ENCODE peak calls at places on chromosome 15, in six cellular contexts. One of them, this sample, is unnamed.

GRCh38 chr15:62783303-62783957 is 259.1 kb upstream of the TPM1 start:
- DNase-seq in breast epithelium: no peak
- DNase-seq in lung: no peak
- DNase-seq in prostate gland: no peak
- DNase-seq in CD8-positive, alpha-beta memory T cell: no peak
- DNase-seq in testis: no peak
- DNase-seq in this sample: no peak

GRCh38 chr15:65583701-65584100 is 27.2 kb downstream of the INTS14 start:
- DNase-seq in breast epithelium: no peak
- DNase-seq in lung: no peak
- DNase-seq in prostate gland: no peak
- DNase-seq in CD8-positive, alpha-beta memory T cell: peak
- DNase-seq in testis: no peak
- DNase-seq in this sample: no peak

GRCh38 chr15:40594429-40594836 is 384 bp downstream of the KNL1 start:
- DNase-seq in breast epithelium: no peak
- DNase-seq in lung: peak
- DNase-seq in prostate gland: peak
- DNase-seq in CD8-positive, alpha-beta memory T cell: no peak
- DNase-seq in testis: peak
- DNase-seq in this sample: peak

GRCh38 chr15:78170848-78171773 is 21.9 kb downstream of the IDH3A start:
- DNase-seq in breast epithelium: no peak
- DNase-seq in lung: no peak
- DNase-seq in prostate gland: peak
- DNase-seq in CD8-positive, alpha-beta memory T cell: no peak
- DNase-seq in testis: no peak
- DNase-seq in this sample: no peak

GRCh38 chr15:92184142-92184541 is 209.5 kb upstream of the ST8SIA2 start:
- DNase-seq in breast epithelium: no peak
- DNase-seq in lung: no peak
- DNase-seq in prostate gland: no peak
- DNase-seq in CD8-positive, alpha-beta memory T cell: no peak
- DNase-seq in testis: no peak
- DNase-seq in this sample: no peak

GRCh38 chr15:35530698-35531097 is 15.3 kb downstream of the DPH6 start:
- DNase-seq in breast epithelium: no peak
- DNase-seq in lung: no peak
- DNase-seq in prostate gland: no peak
- DNase-seq in CD8-positive, alpha-beta memory T cell: no peak
- DNase-seq in testis: no peak
- DNase-seq in this sample: no peak

GRCh38 chr15:96321422-96322391 is 8.8 kb upstream of the NR2F2 start:
- DNase-seq in breast epithelium: no peak
- DNase-seq in lung: no peak
- DNase-seq in prostate gland: peak
- DNase-seq in CD8-positive, alpha-beta memory T cell: no peak
- DNase-seq in testis: no peak
- DNase-seq in this sample: no peak

GRCh38 chr15:33963831-33964664 is 4.2 kb upstream of the CHRM5 start:
- DNase-seq in breast epithelium: no peak
- DNase-seq in lung: no peak
- DNase-seq in prostate gland: no peak
- DNase-seq in CD8-positive, alpha-beta memory T cell: no peak
- DNase-seq in testis: no peak
- DNase-seq in this sample: peak

GRCh38 chr15:40289140-40289775 is 6.4 kb upstream of the ANKRD63 start:
- DNase-seq in breast epithelium: no peak
- DNase-seq in lung: no peak
- DNase-seq in prostate gland: peak
- DNase-seq in CD8-positive, alpha-beta memory T cell: no peak
- DNase-seq in testis: no peak
- DNase-seq in this sample: no peak

DNA sequence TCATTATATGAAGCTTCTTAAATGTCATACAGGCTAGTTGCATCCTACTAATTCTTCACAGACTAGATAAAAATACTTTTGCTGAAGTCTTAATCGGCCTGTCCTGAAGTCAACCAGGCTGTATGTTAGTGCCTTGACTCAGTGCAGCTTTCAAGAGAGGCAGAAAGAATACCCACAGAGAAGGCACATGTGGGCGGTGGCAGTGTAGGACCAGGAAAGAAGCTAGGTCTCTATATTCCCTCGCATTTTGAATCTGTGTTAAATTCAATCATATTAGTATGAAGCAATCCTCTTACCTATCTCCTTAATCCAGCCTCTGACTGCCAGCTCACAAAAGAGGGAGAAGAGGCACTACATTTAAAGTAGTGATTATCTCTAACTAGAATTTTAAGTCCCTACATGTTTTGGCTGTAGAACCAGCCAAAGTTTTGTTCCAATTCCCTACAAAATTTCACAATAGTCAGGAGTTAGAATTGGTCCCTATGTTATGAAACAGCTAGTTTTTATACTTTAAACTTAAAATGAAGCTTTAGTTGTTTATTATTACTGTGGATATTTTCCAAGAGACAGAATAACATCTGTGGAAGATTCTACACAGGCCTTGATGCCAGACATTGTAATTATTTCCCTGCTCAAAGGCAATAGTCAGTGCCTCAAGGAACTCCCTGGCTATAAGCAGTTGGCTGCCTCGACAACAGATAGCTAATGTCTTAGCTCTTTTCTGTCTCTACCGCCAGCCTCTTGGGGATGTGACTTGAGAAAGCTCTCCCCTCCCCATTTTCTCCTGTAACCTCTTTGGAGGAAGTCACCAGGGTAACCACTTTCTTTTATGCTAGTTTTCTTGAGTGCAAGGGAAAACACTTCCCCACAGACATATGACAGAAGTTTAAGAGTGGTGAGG is 31.9 kb downstream of the CRTC3 start:
- DNase-seq in breast epithelium: no peak
- DNase-seq in lung: no peak
- DNase-seq in prostate gland: no peak
- DNase-seq in CD8-positive, alpha-beta memory T cell: no peak
- DNase-seq in testis: no peak
- DNase-seq in this sample: no peak
- H3K4me3 ChIP-seq in breast epithelium: no peak
- H3K4me3 ChIP-seq in lung: no peak
- H3K4me3 ChIP-seq in prostate gland: no peak
- H3K4me3 ChIP-seq in CD8-positive, alpha-beta memory T cell: no peak
- H3K4me3 ChIP-seq in testis: no peak
- H3K4me3 ChIP-seq in this sample: no peak

DNA sequence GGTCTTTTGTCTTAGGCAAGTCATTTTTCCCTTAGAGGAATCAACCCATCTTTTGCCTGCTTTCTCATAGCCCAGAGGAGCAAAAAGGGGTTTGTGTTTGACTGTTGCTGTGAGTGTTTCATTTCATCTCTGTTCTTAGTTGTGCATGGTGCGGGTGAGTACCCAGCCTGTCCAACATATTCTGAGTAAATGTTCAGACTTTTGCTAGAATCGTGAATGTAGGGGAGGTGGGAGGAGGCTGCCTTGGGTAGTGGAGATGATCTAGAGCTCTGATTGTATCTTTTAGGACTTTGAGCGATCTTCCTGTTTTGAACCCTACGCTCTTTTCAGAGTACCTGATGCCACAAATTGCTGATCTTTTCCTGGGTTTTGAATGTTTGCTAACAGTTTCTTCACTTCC is 123.1 kb downstream of the ZNF609 start:
- DNase-seq in breast epithelium: no peak
- DNase-seq in lung: no peak
- DNase-seq in prostate gland: no peak
- DNase-seq in CD8-positive, alpha-beta memory T cell: no peak
- DNase-seq in testis: no peak
- DNase-seq in this sample: no peak
- H3K4me3 ChIP-seq in breast epithelium: no peak
- H3K4me3 ChIP-seq in lung: no peak
- H3K4me3 ChIP-seq in prostate gland: no peak
- H3K4me3 ChIP-seq in CD8-positive, alpha-beta memory T cell: peak
- H3K4me3 ChIP-seq in testis: no peak
- H3K4me3 ChIP-seq in this sample: no peak

GRCh38 chr15:55587321-55588069 is 650 bp downstream of the PYGO1 start:
- DNase-seq in breast epithelium: no peak
- DNase-seq in lung: peak
- DNase-seq in prostate gland: no peak
- DNase-seq in CD8-positive, alpha-beta memory T cell: no peak
- DNase-seq in testis: peak
- DNase-seq in this sample: peak
- H3K4me3 ChIP-seq in breast epithelium: peak
- H3K4me3 ChIP-seq in lung: peak
- H3K4me3 ChIP-seq in prostate gland: peak
- H3K4me3 ChIP-seq in CD8-positive, alpha-beta memory T cell: no peak
- H3K4me3 ChIP-seq in testis: peak
- H3K4me3 ChIP-seq in this sample: peak

GRCh38 chr15:72198410-72199270 is 1.1 kb upstream of the GRAMD2A start:
- DNase-seq in breast epithelium: no peak
- DNase-seq in lung: peak
- DNase-seq in prostate gland: no peak
- DNase-seq in CD8-positive, alpha-beta memory T cell: no peak
- DNase-seq in testis: no peak
- DNase-seq in this sample: no peak

GRCh38 chr15:72197045-72197459 is 535 bp downstream of the GRAMD2A start:
- DNase-seq in breast epithelium: no peak
- DNase-seq in lung: no peak
- DNase-seq in prostate gland: no peak
- DNase-seq in CD8-positive, alpha-beta memory T cell: no peak
- DNase-seq in testis: no peak
- DNase-seq in this sample: no peak

GRCh38 chr15:72197460-72198409 is at the start of gene GRAMD2A:
- DNase-seq in breast epithelium: no peak
- DNase-seq in lung: peak
- DNase-seq in prostate gland: no peak
- DNase-seq in CD8-positive, alpha-beta memory T cell: no peak
- DNase-seq in testis: peak
- DNase-seq in this sample: no peak

GRCh38 chr15:72195101-72195511 is 2.5 kb downstream of the GRAMD2A start:
- DNase-seq in breast epithelium: no peak
- DNase-seq in lung: peak
- DNase-seq in prostate gland: no peak
- DNase-seq in CD8-positive, alpha-beta memory T cell: no peak
- DNase-seq in testis: no peak
- DNase-seq in this sample: peak

GRCh38 chr15:72196409-72197044 is 1.1 kb downstream of the GRAMD2A start:
- DNase-seq in breast epithelium: no peak
- DNase-seq in lung: no peak
- DNase-seq in prostate gland: no peak
- DNase-seq in CD8-positive, alpha-beta memory T cell: no peak
- DNase-seq in testis: no peak
- DNase-seq in this sample: no peak
- H3K4me3 ChIP-seq in breast epithelium: peak
- H3K4me3 ChIP-seq in lung: peak
- H3K4me3 ChIP-seq in prostate gland: peak
- H3K4me3 ChIP-seq in CD8-positive, alpha-beta memory T cell: no peak
- H3K4me3 ChIP-seq in testis: no peak
- H3K4me3 ChIP-seq in this sample: no peak

GRCh38 chr15:68205558-68205944 is 419 bp upstream of the CALML4 start:
- DNase-seq in breast epithelium: no peak
- DNase-seq in lung: no peak
- DNase-seq in prostate gland: no peak
- DNase-seq in CD8-positive, alpha-beta memory T cell: no peak
- DNase-seq in testis: no peak
- DNase-seq in this sample: no peak

GRCh38 chr15:68206711-68207151 is 1.6 kb upstream of the CALML4 start:
- DNase-seq in breast epithelium: no peak
- DNase-seq in lung: no peak
- DNase-seq in prostate gland: no peak
- DNase-seq in CD8-positive, alpha-beta memory T cell: no peak
- DNase-seq in testis: no peak
- DNase-seq in this sample: no peak

GRCh38 chr15:68204776-68205557 is at the start of gene CALML4:
- DNase-seq in breast epithelium: peak
- DNase-seq in lung: peak
- DNase-seq in prostate gland: peak
- DNase-seq in CD8-positive, alpha-beta memory T cell: no peak
- DNase-seq in testis: peak
- DNase-seq in this sample: peak

GRCh38 chr15:68207176-68207935 is 2.2 kb upstream of the CALML4 start:
- DNase-seq in breast epithelium: no peak
- DNase-seq in lung: no peak
- DNase-seq in prostate gland: no peak
- DNase-seq in CD8-positive, alpha-beta memory T cell: no peak
- DNase-seq in testis: no peak
- DNase-seq in this sample: no peak

GRCh38 chr15:68205949-68206539 is 912 bp upstream of the CALML4 start:
- DNase-seq in breast epithelium: no peak
- DNase-seq in lung: peak
- DNase-seq in prostate gland: no peak
- DNase-seq in CD8-positive, alpha-beta memory T cell: no peak
- DNase-seq in testis: peak
- DNase-seq in this sample: no peak
- H3K4me3 ChIP-seq in breast epithelium: peak
- H3K4me3 ChIP-seq in lung: no peak
- H3K4me3 ChIP-seq in prostate gland: no peak
- H3K4me3 ChIP-seq in CD8-positive, alpha-beta memory T cell: no peak
- H3K4me3 ChIP-seq in testis: no peak
- H3K4me3 ChIP-seq in this sample: no peak

DNA sequence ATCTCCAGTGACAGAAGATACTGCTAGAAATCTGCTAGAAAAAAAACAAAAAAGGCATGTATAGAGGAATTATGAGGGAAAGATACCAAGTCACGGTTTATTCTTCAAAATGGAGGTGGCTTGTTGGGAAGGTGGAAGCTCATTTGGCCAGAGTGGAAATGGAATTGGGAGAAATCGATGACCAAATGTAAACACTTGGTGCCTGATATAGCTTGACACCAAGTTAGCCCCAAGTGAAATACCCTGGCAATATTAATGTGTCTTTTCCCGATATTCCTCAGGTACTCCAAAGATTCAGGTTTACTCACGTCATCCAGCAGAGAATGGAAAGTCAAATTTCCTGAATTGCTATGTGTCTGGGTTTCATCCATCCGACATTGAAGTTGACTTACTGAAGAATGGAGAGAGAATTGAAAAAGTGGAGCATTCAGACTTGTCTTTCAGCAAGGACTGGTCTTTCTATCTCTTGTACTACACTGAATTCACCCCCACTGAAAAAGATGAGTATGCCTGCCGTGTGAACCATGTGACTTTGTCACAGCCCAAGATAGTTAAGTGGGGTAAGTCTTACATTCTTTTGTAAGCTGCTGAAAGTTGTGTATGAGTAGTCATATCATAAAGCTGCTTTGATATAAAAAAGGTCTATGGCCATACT is 4.0 kb downstream of the B2M start:
- DNase-seq in breast epithelium: no peak
- DNase-seq in lung: no peak
- DNase-seq in prostate gland: no peak
- DNase-seq in CD8-positive, alpha-beta memory T cell: no peak
- DNase-seq in testis: no peak
- DNase-seq in this sample: no peak
- H3K4me3 ChIP-seq in breast epithelium: no peak
- H3K4me3 ChIP-seq in lung: no peak
- H3K4me3 ChIP-seq in prostate gland: no peak
- H3K4me3 ChIP-seq in CD8-positive, alpha-beta memory T cell: peak
- H3K4me3 ChIP-seq in testis: no peak
- H3K4me3 ChIP-seq in this sample: no peak